ENCODE peak calls at places on chromosomes 5 and 9, in six cellular contexts. G is A549, B is esophagus squamous epithelium, O is GM12891, E is HCT116, Z is gastrocnemius medialis. C is an unnamed sample.

GRCh38 chr5:148539851-148540250 is 114.5 kb downstream of the HTR4 start:
- DNase-seq in Z (no peak), B (no peak), O (no peak), E (no peak), G (no peak), C (no peak)

GRCh38 chr9:93468763-93469456 is 15.5 kb upstream of the FAM120AOS start:
- DNase-seq in O (no peak), B (no peak), Z (no peak), E (no peak), G (no peak), C (peak; percentile 47)

GRCh38 chr5:109936996-109937395 is 247.3 kb downstream of the MAN2A1 start:
- DNase-seq in O (no peak), E (no peak), G (no peak), B (no peak), Z (no peak), C (no peak)

GRCh38 chr5:169904059-169904458 is 76.2 kb downstream of the INSYN2B start:
- DNase-seq in E (no peak), Z (no peak), G (no peak), O (no peak), B (no peak), C (no peak)

GRCh38 chr5:154385236-154385512 is 60.6 kb upstream of the SAP30L start:
- DNase-seq in E (no peak), Z (no peak), G (no peak), B (no peak), O (no peak), C (no peak)

GRCh38 chr5:82405618-82406199 is 127.6 kb upstream of the RPS23 start:
- DNase-seq in G (no peak), Z (no peak), O (no peak), E (no peak), B (no peak), C (no peak)

GRCh38 chr5:6195711-6196358 is 182.5 kb downstream of the MED10 start:
- DNase-seq in G (no peak), Z (no peak), E (no peak), O (no peak), B (no peak), C (no peak)

GRCh38 chr5:178291969-178292825 is 59.6 kb upstream of the PHYKPL start:
- DNase-seq in E (no peak), B (no peak), Z (peak; percentile 6), O (no peak), G (no peak), C (no peak)

GRCh38 chr9:101530076-101530711 is 3.5 kb upstream of the RNF20 start:
- DNase-seq in Z (peak; percentile 48), E (peak; percentile 75), O (peak; percentile 26), G (peak; percentile 79), B (no peak), C (peak; percentile 82)

GRCh38 chr9:84862786-84863185 is 193.3 kb downstream of the NTRK2 start:
- DNase-seq in G (peak; percentile 12), B (no peak), E (no peak), O (no peak), Z (no peak), C (no peak)

GRCh38 chr5:139985733-139986132 is 57.4 kb downstream of the NRG2 start:
- DNase-seq in Z (peak; percentile 72), G (peak; percentile 18), O (no peak), E (peak; percentile 78), B (no peak), C (no peak)

GRCh38 chr5:125415126-125415525 is 668.7 kb upstream of the ZNF608 start:
- DNase-seq in G (no peak), O (no peak), B (no peak), E (no peak), Z (no peak), C (no peak)

GRCh38 chr9:111399772-111400563 is 69.9 kb upstream of the OR2K2 start:
- DNase-seq in B (no peak), O (no peak), Z (no peak), E (peak; percentile 33), G (peak; percentile 67), C (peak; percentile 54)

GRCh38 chr5:181020716-181021115 is 19.4 kb upstream of the BTNL9 start:
- DNase-seq in E (no peak), O (no peak), Z (no peak), G (no peak), B (no peak), C (no peak)

GRCh38 chr5:161846731-161847130 is 1.2 kb upstream of the GABRA1 start:
- DNase-seq in B (no peak), E (no peak), G (peak; percentile 2), O (no peak), Z (no peak), C (no peak)

GRCh38 chr5:82594097-82594496 is 315.9 kb upstream of the RPS23 start:
- DNase-seq in B (no peak), Z (no peak), E (no peak), G (no peak), O (no peak), C (no peak)

GRCh38 chr5:71932131-71932635 is 175.1 kb upstream of the MAP1B start:
- DNase-seq in Z (no peak), B (no peak), E (peak; percentile 21), G (peak; percentile 84), O (no peak), C (no peak)

GRCh38 chr9:92064711-92065110 is 50.5 kb downstream of the SPTLC1 start:
- DNase-seq in G (no peak), E (no peak), B (no peak), Z (no peak), O (no peak), C (no peak)

GRCh38 chr9:97807681-97808080 is 45.3 kb upstream of the FOXE1 start:
- DNase-seq in B (no peak), E (no peak), Z (no peak), G (no peak), O (no peak), C (no peak)

GRCh38 chr5:180523629-180524466 is 29.7 kb downstream of the CNOT6 start:
- DNase-seq in B (no peak), O (no peak), G (no peak), Z (no peak), E (no peak), C (no peak)

GRCh38 chr5:59367791-59368394 is 525.6 kb downstream of the PDE4D start:
- DNase-seq in B (peak; percentile 0), O (no peak), Z (peak; percentile 50), E (peak; percentile 36), G (peak; percentile 84), C (peak; percentile 59)

GRCh38 chr9:36136277-36136893 is at the start of gene GLIPR2:
- DNase-seq in E (peak; percentile 26), G (peak; percentile 49), O (peak; percentile 96), Z (peak; percentile 57), B (peak; percentile 31), C (peak; percentile 85)

GRCh38 chr5:102243213-102243612 is 52.9 kb downstream of the SLCO4C1 start:
- DNase-seq in E (no peak), O (no peak), Z (no peak), G (no peak), B (no peak), C (no peak)

GRCh38 chr5:145499483-145499882 is 335.7 kb downstream of the PRELID2 start:
- DNase-seq in B (no peak), Z (no peak), E (no peak), G (no peak), O (no peak), C (no peak)

GRCh38 chr9:36878986-36879982 is 154.8 kb downstream of the PAX5 start:
- DNase-seq in G (no peak), E (no peak), B (no peak), Z (no peak), O (no peak), C (peak; percentile 23)

GRCh38 chr5:173688708-173689107 is 72.3 kb upstream of the BOD1 start:
- DNase-seq in Z (no peak), G (peak; percentile 68), B (no peak), O (no peak), E (no peak), C (peak; percentile 34)

GRCh38 chr9:133184971-133185370 is 21.3 kb upstream of the GBGT1 start:
- DNase-seq in B (no peak), E (peak; percentile 64), G (peak; percentile 76), Z (no peak), O (no peak), C (peak; percentile 63)

GRCh38 chr5:143318833-143319232 is 84.7 kb downstream of the NR3C1 start:
- DNase-seq in O (no peak), Z (no peak), E (no peak), G (no peak), B (no peak), C (no peak)
- TF ChIP-seq POLR2A in O (no peak), Z (no peak), E (no peak), G (no peak), B (no peak), C (no peak)

GRCh38 chr9:129033216-129033615 is 3.2 kb upstream of the MIGA2 start:
- DNase-seq in O (no peak), E (no peak), B (no peak), G (no peak), Z (no peak), C (peak; percentile 89)

GRCh38 chr9:129037767-129038098 is 1.3 kb downstream of the MIGA2 start:
- DNase-seq in E (no peak), B (no peak), Z (no peak), G (no peak), O (no peak), C (peak; percentile 56)

GRCh38 chr9:129038109-129038852 is 1.9 kb downstream of the MIGA2 start:
- DNase-seq in Z (peak; percentile 31), G (no peak), B (no peak), O (no peak), E (no peak), C (peak; percentile 49)

GRCh38 chr9:129036923-129037766 is 719 bp downstream of the MIGA2 start:
- DNase-seq in Z (no peak), G (no peak), B (no peak), E (no peak), O (no peak), C (peak; percentile 57)

GRCh38 chr9:129036241-129036922 is at the start of gene MIGA2:
- DNase-seq in Z (peak; percentile 99), E (peak; percentile 98), G (peak; percentile 99), O (peak; percentile 98), B (peak; percentile 97), C (peak; percentile 99)
- TF ChIP-seq POLR2A in Z (peak; percentile 89), E (peak; percentile 61), G (peak; percentile 75), O (peak; percentile 74), B (no peak), C (peak; percentile 95)

DNA sequence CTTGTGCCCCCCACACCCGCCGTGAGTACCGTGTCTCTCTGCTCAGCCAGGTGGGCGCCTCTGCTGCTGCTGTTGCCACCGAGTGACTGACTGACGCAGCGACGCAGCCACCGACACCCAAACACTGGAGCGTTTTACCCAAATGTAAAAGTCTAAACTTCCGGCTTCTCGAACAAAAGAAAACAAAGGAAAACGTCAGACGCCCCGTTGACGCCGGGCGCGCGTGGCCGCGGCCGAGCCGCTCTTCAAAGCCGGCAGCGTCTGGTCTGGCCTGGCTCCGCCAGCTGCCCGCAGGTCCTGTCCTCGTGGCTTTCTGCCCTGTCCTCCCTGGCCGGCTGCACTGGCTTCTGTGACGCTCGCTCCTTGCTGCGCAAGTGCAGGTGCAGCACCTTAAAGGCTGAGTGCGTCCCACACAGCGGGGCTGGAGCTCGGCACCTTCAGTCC is 41.4 kb upstream of the CLPTM1L start:
- DNase-seq in G (peak; percentile 26), Z (peak; percentile 29), O (peak; percentile 78), E (no peak), B (no peak), C (peak; percentile 18)
- TF ChIP-seq POLR2A in G (no peak), Z (no peak), O (no peak), E (no peak), B (no peak), C (no peak)

DNA sequence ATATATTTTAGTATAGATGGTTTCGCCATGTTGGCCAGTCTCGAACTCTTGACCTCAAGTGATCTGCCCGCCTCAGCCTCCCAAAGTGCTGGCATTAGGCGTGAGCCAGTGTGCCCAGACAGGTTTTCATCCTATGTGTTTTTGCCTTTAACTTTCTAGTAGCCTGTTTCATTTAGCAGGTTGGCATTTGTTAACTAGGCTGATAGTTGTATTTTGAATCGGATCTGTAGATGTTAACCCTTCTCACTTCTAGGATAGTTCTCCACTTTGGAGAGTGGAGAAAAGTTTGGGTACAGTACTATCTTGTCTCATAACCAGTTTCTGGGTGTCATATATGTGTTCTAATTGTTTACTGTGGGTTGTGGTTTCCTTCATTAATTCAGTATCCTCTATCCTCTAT is 7.3 kb upstream of the FGF18 start:
- DNase-seq in O (no peak), Z (no peak), G (no peak), B (no peak), E (no peak), C (no peak)
- TF ChIP-seq POLR2A in O (peak; percentile 73), Z (no peak), G (no peak), B (no peak), E (no peak), C (no peak)

C was measured in erythroblast.